ENCODE peak calls at places on chromosomes 1 and 21, in six cellular contexts. U is AG09309; O is stimulated activated CD4-positive, alpha-beta T cell treated with anti-CD3 and anti-CD28 coated beads, Interleukin-1b, Interleukin-23, amount 100 ng/mL, for 4 hours; I is left ventricle myocardium inferior; G is dorsolateral prefrontal cortex; Y is stomach. S is an unnamed sample.

GRCh38 chr1:116765962-116766361 is 11.7 kb downstream of the CD2 start:
- DNase-seq in Y (no peak), U (peak; percentile 14), I (no peak), O (no peak), G (no peak), S (no peak)

GRCh38 chr1:223667484-223668182 is 2.1 kb upstream of the CAPN8 start:
- DNase-seq in G (no peak), U (no peak), I (no peak), Y (no peak), O (no peak), S (no peak)

GRCh38 chr1:7657287-7658126 is 113.6 kb upstream of the VAMP3 start:
- DNase-seq in I (no peak), O (no peak), G (no peak), Y (no peak), U (no peak), S (no peak)

GRCh38 chr1:115134850-115135484 is 45.7 kb upstream of the TSPAN2 start:
- DNase-seq in I (no peak), Y (no peak), O (no peak), G (no peak), U (peak; percentile 49), S (no peak)

GRCh38 chr1:93200086-93200620 is 19.6 kb downstream of the CCDC18 start:
- DNase-seq in O (no peak), G (no peak), U (no peak), I (no peak), Y (no peak), S (no peak)

GRCh38 chr1:34354367-34354766 is 177.7 kb downstream of the C1orf94 start:
- DNase-seq in U (no peak), I (no peak), O (no peak), Y (no peak), G (no peak), S (no peak)

GRCh38 chr1:176949033-176949662 is 215.4 kb downstream of the ASTN1 start:
- DNase-seq in O (no peak), Y (peak; percentile 82), G (peak; percentile 32), U (no peak), I (peak; percentile 25), S (peak; percentile 80)

GRCh38 chr1:200075938-200076546 is 48.5 kb downstream of the NR5A2 start:
- DNase-seq in I (no peak), G (no peak), U (peak; percentile 42), Y (no peak), O (no peak), S (no peak)

GRCh38 chr1:31381394-31382287 is 8.8 kb upstream of the FABP3 start:
- DNase-seq in Y (peak; percentile 51), O (no peak), I (peak; percentile 62), G (no peak), U (no peak), S (no peak)

GRCh38 chr1:224503161-224504118 is 68.8 kb upstream of the WDR26 start:
- DNase-seq in U (peak; percentile 71), O (no peak), G (peak; percentile 58), I (peak; percentile 94), Y (peak; percentile 97), S (peak; percentile 97)

GRCh38 chr1:148263128-148263905 is 111.2 kb upstream of the NBPF11 start:
- DNase-seq in U (no peak), O (peak; percentile 27), G (peak; percentile 58), I (peak; percentile 16), Y (peak; percentile 55), S (no peak)

GRCh38 chr1:230303069-230303468 is 123.1 kb downstream of the PGBD5 start:
- DNase-seq in G (no peak), Y (no peak), I (no peak), O (no peak), U (no peak), S (no peak)

GRCh38 chr21:38306407-38306806 is 49.6 kb downstream of the KCNJ15 start:
- DNase-seq in O (no peak), Y (no peak), I (no peak), G (no peak), U (no peak), S (no peak)

GRCh38 chr1:199085903-199086302 is 447.1 kb downstream of the PTPRC start:
- DNase-seq in U (no peak), O (no peak), G (no peak), I (no peak), Y (no peak), S (no peak)

GRCh38 chr1:152167835-152168534 is 9.0 kb upstream of the RPTN start:
- DNase-seq in G (no peak), U (peak; percentile 85), O (no peak), I (no peak), Y (no peak), S (no peak)

GRCh38 chr1:166730299-166730888 is 108.9 kb upstream of the POGK start:
- DNase-seq in I (no peak), Y (no peak), G (no peak), O (no peak), U (no peak), S (no peak)

GRCh38 chr1:234408757-234409156 is 35.5 kb downstream of the COA6 start:
- DNase-seq in O (peak; percentile 60), I (no peak), G (no peak), Y (no peak), U (no peak), S (no peak)

GRCh38 chr1:202227273-202227672 is 33.7 kb downstream of the LGR6 start:
- DNase-seq in O (no peak), Y (no peak), I (no peak), U (no peak), G (no peak), S (no peak)

GRCh38 chr1:221850788-221851187 is 108.9 kb upstream of the DUSP10 start:
- DNase-seq in Y (no peak), O (no peak), U (no peak), G (no peak), I (no peak), S (no peak)

GRCh38 chr1:56063461-56063860 is 515.9 kb downstream of the PLPP3 start:
- DNase-seq in I (peak; percentile 47), G (peak; percentile 46), Y (no peak), O (no peak), U (no peak), S (no peak)

GRCh38 chr1:115238336-115239147 is 99.5 kb downstream of the NGF start:
- DNase-seq in I (no peak), O (no peak), G (no peak), Y (peak; percentile 58), U (no peak), S (no peak)

GRCh38 chr1:89757532-89757931 is 63.3 kb upstream of the LRRC8D start:
- DNase-seq in I (peak; percentile 41), G (no peak), Y (no peak), O (no peak), U (no peak), S (no peak)

GRCh38 chr1:224333309-224333926 is 3.4 kb upstream of the NVL start:
- DNase-seq in I (no peak), O (no peak), G (no peak), U (no peak), Y (no peak), S (no peak)

GRCh38 chr1:84689514-84690396 is 506 bp downstream of the SSX2IP start:
- DNase-seq in Y (peak; percentile 58), I (peak; percentile 50), O (peak; percentile 12), U (no peak), G (peak; percentile 72), S (peak; percentile 64)

GRCh38 chr21:35072960-35073359 is 23.9 kb upstream of the RUNX1 start:
- DNase-seq in I (peak; percentile 37), Y (no peak), U (no peak), O (no peak), G (no peak), S (no peak)

GRCh38 chr1:162562452-162562828 is 918 bp downstream of the UAP1 start:
- DNase-seq in G (no peak), I (no peak), O (no peak), U (no peak), Y (no peak), S (no peak)

GRCh38 chr1:27690205-27690604 is 18.2 kb upstream of the IFI6 start:
- DNase-seq in O (no peak), Y (no peak), U (no peak), G (no peak), I (no peak), S (no peak)

GRCh38 chr1:59976194-59977074 is 49.9 kb upstream of the CYP2J2 start:
- DNase-seq in U (no peak), Y (peak; percentile 70), G (peak; percentile 72), I (peak; percentile 64), O (peak; percentile 13), S (peak; percentile 60)

GRCh38 chr1:29453502-29454240 is 217.3 kb downstream of the PTPRU start:
- DNase-seq in O (no peak), Y (no peak), I (no peak), U (peak; percentile 5), G (no peak), S (peak; percentile 39)

GRCh38 chr1:116934586-116935207 is 25.0 kb downstream of the PTGFRN start:
- DNase-seq in G (no peak), O (no peak), I (no peak), Y (no peak), U (no peak), S (no peak)

GRCh38 chr1:53376742-53377437 is 49.0 kb upstream of the LRP8 start:
- DNase-seq in I (no peak), U (no peak), O (no peak), Y (peak; percentile 10), G (peak; percentile 7), S (no peak)

GRCh38 chr21:46459356-46460112 is 843 bp downstream of the DIP2A start:
- DNase-seq in Y (peak; percentile 62), O (peak; percentile 5), I (peak; percentile 47), G (no peak), U (no peak), S (peak; percentile 51)

GRCh38 chr1:78511334-78511733 is 20.6 kb downstream of the PTGFR start:
- DNase-seq in Y (no peak), O (no peak), G (no peak), I (no peak), U (no peak), S (no peak)

GRCh38 chr1:115220340-115221030 is 117.6 kb downstream of the NGF start:
- DNase-seq in U (no peak), O (no peak), I (no peak), Y (no peak), G (no peak), S (no peak)